ENCODE peak calls at places on chromosomes 1 and 21, in four cellular contexts. D, H, Q and N are unnamed samples.

GRCh38 chr1:43024905-43025304 is 66.2 kb upstream of the SLC2A1 start:
- DNase-seq in H (no peak), D (no peak), Q (no peak), N (no peak)

GRCh38 chr1:218377143-218377660 is 32.1 kb downstream of the TGFB2 start:
- DNase-seq in D (peak), H (no peak), Q (no peak), N (no peak)

GRCh38 chr1:65921461-65921860 is 128.8 kb downstream of the PDE4B start:
- DNase-seq in D (no peak), H (no peak), Q (no peak), N (no peak)

GRCh38 chr1:98336472-98337118 is 324.9 kb upstream of the SNX7 start:
- DNase-seq in H (no peak), D (no peak), Q (no peak), N (no peak)

GRCh38 chr1:168767885-168768584 is 39.0 kb upstream of the DPT start:
- DNase-seq in D (no peak), Q (no peak), H (no peak), N (no peak)

GRCh38 chr1:231934797-231935196 is 308.2 kb downstream of the DISC1 start:
- DNase-seq in Q (no peak), H (no peak), D (no peak), N (no peak)

GRCh38 chr1:160777486-160778089 is 18.4 kb upstream of the LY9 start:
- DNase-seq in D (peak), Q (peak), H (peak), N (peak)

GRCh38 chr1:243482237-243483022 is 226.6 kb downstream of the SDCCAG8 start:
- DNase-seq in D (no peak), Q (peak), H (peak), N (peak)

GRCh38 chr1:71045463-71046028 is 2.1 kb downstream of the PTGER3 start:
- DNase-seq in D (peak), H (no peak), Q (no peak), N (no peak)

GRCh38 chr1:71044833-71045232 is 2.8 kb downstream of the PTGER3 start:
- DNase-seq in Q (no peak), H (no peak), D (peak), N (no peak)

GRCh38 chr1:71039666-71040262 is 7.9 kb downstream of the PTGER3 start:
- DNase-seq in Q (no peak), D (no peak), H (no peak), N (no peak)

GRCh38 chr1:71046891-71047634 is 553 bp downstream of the PTGER3 start:
- DNase-seq in D (peak), H (peak), Q (peak), N (peak)

GRCh38 chr1:71043061-71043460 is 4.6 kb downstream of the PTGER3 start:
- DNase-seq in Q (no peak), D (no peak), H (no peak), N (no peak)
- TF ChIP-seq TEAD4 in Q (no peak), D (no peak), H (no peak), N (no peak)

GRCh38 chr1:114833421-114833820 is 21.2 kb upstream of the SYCP1 start:
- DNase-seq in Q (no peak), D (no peak), H (no peak), N (no peak)
- TF ChIP-seq TEAD4 in Q (no peak), D (no peak), H (no peak), N (no peak)

GRCh38 chr1:213381572-213382084 is 330.6 kb downstream of the RPS6KC1 start:
- DNase-seq in D (no peak), Q (no peak), H (no peak), N (no peak)
- TF ChIP-seq TEAD4 in D (no peak), Q (no peak), H (no peak), N (no peak)

DNA sequence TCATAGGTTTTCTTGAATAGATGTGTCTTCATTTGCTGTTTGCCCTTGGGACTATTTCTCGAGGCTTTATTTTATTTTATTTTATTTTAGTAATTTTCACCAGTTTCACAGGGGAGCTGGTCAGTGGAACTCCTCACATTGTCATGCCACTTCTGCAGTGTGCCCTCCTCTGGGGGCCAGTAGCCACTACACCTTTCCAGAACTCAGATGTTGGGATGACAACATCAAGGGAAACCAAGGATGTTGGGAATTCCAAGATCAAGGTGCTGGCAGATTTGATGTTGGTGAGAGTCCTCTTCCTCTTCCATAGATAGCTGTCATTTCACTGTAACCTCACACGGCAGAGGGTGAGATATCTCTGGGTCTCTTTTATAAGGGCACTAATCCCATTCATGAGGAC is 35.5 kb downstream of the SLC26A9 start:
- DNase-seq in Q (peak), D (peak), H (no peak), N (peak)
- TF ChIP-seq TEAD4 in Q (no peak), D (no peak), H (no peak), N (no peak)

GRCh38 chr1:108000620-108001105 is 35.7 kb upstream of the VAV3 start:
- DNase-seq in D (no peak), H (no peak), Q (peak), N (no peak)
- TF ChIP-seq TEAD4 in D (no peak), H (no peak), Q (no peak), N (no peak)

GRCh38 chr21:31931644-31932469 is 59.0 kb downstream of the HUNK start:
- DNase-seq in Q (no peak), H (no peak), D (no peak), N (no peak)
- TF ChIP-seq TEAD4 in Q (no peak), H (no peak), D (no peak), N (no peak)